ENCODE peak calls at places on chromosome 13, in eight cellular contexts. U is upper lobe of right lung, V is IMR-90, Y is ascending aorta, J is neural progenitor cell, L is cardiac muscle cell, W is endodermal cell, F is colonic mucosa. M is an unnamed sample.

GRCh38 chr13:77326905-77327604 is at the start of gene MYCBP2:
- DNase-seq in W (peak; percentile 99), V (peak; percentile 99), L (peak; percentile 99), Y (peak; percentile 98), U (peak; percentile 98), F (peak; percentile 98), J (peak; percentile 98), M (peak; percentile 99)

GRCh38 chr13:34591163-34591562 is 350.9 kb upstream of the NBEA start:
- DNase-seq in J (no peak), F (no peak), U (no peak), L (peak; percentile 12), W (no peak), Y (no peak), V (no peak), M (no peak)

GRCh38 chr13:89721216-89721615 is 1626.3 kb upstream of the MIR17HG start:
- DNase-seq in L (no peak), U (no peak), W (no peak), J (no peak), V (no peak), Y (no peak), F (no peak), M (no peak)

GRCh38 chr13:93861818-93862217 is 617.7 kb downstream of the DCT start:
- DNase-seq in J (no peak), U (no peak), F (no peak), Y (no peak), L (peak; percentile 88), W (peak; percentile 49), V (peak; percentile 92), M (peak; percentile 68)

GRCh38 chr13:105462981-105463380 is 1072.5 kb downstream of the EFNB2 start:
- DNase-seq in U (no peak), L (peak; percentile 46), V (peak; percentile 62), J (no peak), W (no peak), Y (no peak), F (no peak), M (peak; percentile 43)

GRCh38 chr13:101941095-101941777 is 460.6 kb downstream of the FGF14 start:
- DNase-seq in V (peak; percentile 2), L (no peak), Y (no peak), J (no peak), W (peak; percentile 65), F (no peak), U (no peak), M (peak; percentile 69)

GRCh38 chr13:59236979-59237378 is 926.7 kb downstream of the DIAPH3 start:
- DNase-seq in V (no peak), L (no peak), Y (no peak), U (no peak), J (no peak), F (no peak), W (no peak), M (no peak)

GRCh38 chr13:79679334-79679733 is 198.4 kb downstream of the NDFIP2 start:
- DNase-seq in F (peak; percentile 85), J (peak; percentile 87), W (peak; percentile 90), Y (peak; percentile 79), L (peak; percentile 84), U (peak; percentile 66), V (peak; percentile 70), M (peak; percentile 80)

GRCh38 chr13:33285420-33286124 is at the start of gene STARD13:
- DNase-seq in Y (peak; percentile 98), L (peak; percentile 98), J (peak; percentile 91), U (peak; percentile 92), V (peak; percentile 98), F (peak; percentile 97), W (peak; percentile 98), M (peak; percentile 98)

GRCh38 chr13:26132756-26133155 is 80.9 kb upstream of the SHISA2 start:
- DNase-seq in Y (no peak), J (peak; percentile 10), V (peak; percentile 13), W (no peak), F (no peak), L (peak; percentile 27), U (no peak), M (peak; percentile 42)

DNA sequence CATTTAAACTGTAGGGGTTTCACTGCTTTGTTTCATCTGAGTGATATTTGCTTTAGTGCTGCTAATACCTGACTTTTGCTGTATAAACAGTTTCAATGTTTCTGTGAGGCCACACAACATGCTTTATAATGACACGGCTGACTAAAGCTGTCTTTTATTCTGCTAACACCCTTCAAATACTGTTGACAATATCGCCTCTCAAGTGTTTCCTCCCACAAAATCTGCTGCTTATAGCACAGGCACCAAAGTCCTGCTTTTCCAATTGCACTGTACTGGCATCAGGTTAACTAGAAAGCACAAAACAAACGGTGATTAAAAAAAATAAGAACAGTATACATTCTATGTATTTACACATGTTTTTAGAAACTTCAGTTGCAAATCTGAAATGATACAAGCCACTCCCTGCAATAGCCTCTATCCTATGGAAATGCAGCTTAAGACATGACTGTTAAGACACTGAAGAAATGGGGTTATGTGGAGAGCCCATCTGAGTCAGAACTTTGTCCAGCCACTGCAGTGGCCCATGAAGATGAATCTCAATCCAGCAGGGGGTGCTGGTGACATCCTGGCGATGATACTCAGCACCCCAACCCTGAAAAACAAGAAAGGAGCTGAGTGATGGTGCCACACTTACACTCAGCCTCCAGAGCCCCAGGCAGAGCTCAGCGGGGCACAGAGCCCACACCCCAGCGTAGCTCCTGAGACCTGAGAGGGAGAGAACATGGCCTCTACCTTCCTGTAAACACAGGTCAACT is 29.4 kb downstream of the RFXAP start:
- DNase-seq in W (peak; percentile 60), U (no peak), Y (no peak), J (peak; percentile 32), V (peak; percentile 19), L (peak; percentile 16), F (no peak), M (peak; percentile 36)
- TF ChIP-seq CTCF in W (peak; percentile 66), U (peak; percentile 17), Y (no peak), J (peak; percentile 41), V (peak; percentile 27), L (no peak), F (no peak), M (peak; percentile 46)

GRCh38 chr13:41154042-41154441 is 21.4 kb upstream of the KBTBD6 start:
- DNase-seq in F (no peak), U (no peak), V (no peak), J (no peak), L (no peak), Y (no peak), W (no peak), M (no peak)

GRCh38 chr13:41150058-41150457 is 17.5 kb upstream of the KBTBD6 start:
- DNase-seq in J (no peak), W (no peak), F (no peak), L (no peak), V (no peak), Y (no peak), U (no peak), M (no peak)

GRCh38 chr13:41156611-41157010 is 24.0 kb upstream of the KBTBD6 start:
- DNase-seq in U (no peak), W (no peak), Y (no peak), F (no peak), L (no peak), J (no peak), V (no peak), M (no peak)

GRCh38 chr13:41148421-41149283 is 16.1 kb upstream of the KBTBD6 start:
- DNase-seq in J (no peak), Y (no peak), F (no peak), W (peak; percentile 66), U (no peak), L (no peak), V (no peak), M (no peak)

DNA sequence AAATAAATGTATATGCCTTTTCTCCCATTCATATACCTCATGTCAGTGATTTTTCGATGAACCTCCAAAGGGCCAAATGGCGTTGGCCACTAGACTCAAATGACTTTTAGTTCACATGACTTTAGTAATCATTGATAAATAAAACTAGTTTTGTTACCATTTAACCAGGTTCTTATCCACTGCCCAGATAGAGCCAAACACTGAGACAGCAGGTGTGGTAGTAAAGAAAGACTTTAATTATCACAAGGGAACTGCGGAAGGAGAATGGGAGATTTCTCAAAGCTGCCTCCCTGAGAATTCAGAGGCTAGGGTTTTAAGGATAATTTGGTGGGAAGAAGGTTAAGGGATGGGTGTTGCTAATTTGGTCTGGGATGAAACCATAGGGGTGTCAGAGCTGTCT is 19.4 kb upstream of the KBTBD6 start:
- DNase-seq in Y (no peak), U (no peak), W (no peak), V (no peak), F (no peak), L (no peak), J (no peak), M (no peak)
- H3K4me1 ChIP-seq in Y (no peaks in the 10 kb centered on the region), U (no peaks in the 10 kb centered on the region), W (no peaks in the 10 kb centered on the region), V (no peaks in the 10 kb centered on the region), F (no peaks in the 10 kb centered on the region), L (no peaks in the 10 kb centered on the region), J (no peaks in the 10 kb centered on the region), M (no peaks in the 10 kb centered on the region)

GRCh38 chr13:44181938-44182337 is 191.7 kb upstream of the SERP2 start:
- DNase-seq in F (no peak), U (no peak), J (no peak), W (no peak), L (no peak), V (no peak), Y (no peak), M (no peak)
- H3K27me3 ChIP-seq in F (no peaks in the 10 kb centered on the region), U (no peaks in the 10 kb centered on the region), J (no peaks in the 10 kb centered on the region), W (no peaks in the 10 kb centered on the region), L (no peaks in the 10 kb centered on the region), V (no peaks in the 10 kb centered on the region), Y (no peaks in the 10 kb centered on the region), M (no peaks in the 10 kb centered on the region)

GRCh38 chr13:23500858-23501257 is 67.4 kb upstream of the SACS start:
- DNase-seq in U (no peak), V (peak; percentile 96), F (no peak), J (no peak), W (no peak), Y (no peak), L (peak; percentile 73), M (peak; percentile 14)

GRCh38 chr13:23496255-23496654 is 62.8 kb upstream of the SACS start:
- DNase-seq in L (no peak), W (no peak), J (no peak), Y (no peak), U (no peak), V (no peak), F (no peak), M (no peak)

DNA sequence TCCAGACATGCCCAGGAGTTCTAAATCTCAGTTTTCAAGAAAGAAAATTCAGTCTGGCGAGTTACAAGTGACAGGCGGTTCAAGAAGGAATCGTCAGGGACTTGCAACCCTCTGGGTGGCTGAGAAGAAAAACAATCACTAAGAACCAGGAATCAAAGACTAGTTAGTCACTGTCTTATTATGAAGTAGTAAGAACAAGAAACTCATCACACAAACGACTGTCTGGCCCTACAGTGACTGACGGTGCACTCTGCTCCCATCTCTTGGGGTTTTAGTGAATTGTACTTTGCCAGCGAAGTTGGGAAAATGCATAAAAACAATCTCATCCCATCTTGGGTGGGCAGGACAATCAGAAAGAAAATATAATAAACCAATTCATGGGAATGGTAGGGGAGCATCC is 63.7 kb upstream of the SACS start:
- DNase-seq in F (no peak), J (no peak), U (no peak), L (no peak), Y (no peak), V (no peak), W (no peak), M (no peak)
- TF ChIP-seq CTCF in F (no peak), J (no peak), U (no peak), L (no peak), Y (no peak), V (no peak), W (no peak), M (no peak)

M was measured in A673.